ENCODE peak calls at places on chromosomes 6 and 20, in four cellular contexts. A is neural crest cell; M is endodermal cell; B is activated CD4-positive, CD25-positive, alpha-beta regulatory T cell. P is an unnamed sample.

GRCh38 chr20:64131406-64131805 is 24.0 kb upstream of the NPBWR2 start:
- DNase-seq in A (no peak), M (peak; percentile 51), B (no peak), P (no peak)

GRCh38 chr6:93784794-93785757 is 365.7 kb upstream of the EPHA7 start:
- DNase-seq in A (no peak), M (no peak), B (no peak), P (no peak)

GRCh38 chr6:160400426-160400825 is 52.2 kb downstream of the SLC22A3 start:
- DNase-seq in A (no peak), M (no peak), B (no peak), P (no peak)

GRCh38 chr6:38153946-38154345 is 334.4 kb downstream of the ZFAND3 start:
- DNase-seq in A (no peak), M (no peak), B (no peak), P (no peak)

GRCh38 chr6:62891065-62891647 is 320.1 kb upstream of the FKBP1C start:
- DNase-seq in A (no peak), M (no peak), B (no peak), P (no peak)

GRCh38 chr6:7143161-7143974 is 35.6 kb downstream of the RREB1 start:
- DNase-seq in A (peak; percentile 35), M (peak; percentile 59), B (no peak), P (no peak)

GRCh38 chr20:63592661-63593060 is 18.6 kb upstream of the HELZ2 start:
- DNase-seq in A (no peak), M (no peak), B (no peak), P (no peak)

GRCh38 chr6:137352859-137353258 is 133.7 kb upstream of the IFNGR1 start:
- DNase-seq in A (no peak), M (no peak), B (no peak), P (no peak)

GRCh38 chr20:5156670-5157448 is 30.1 kb downstream of the CDS2 start:
- DNase-seq in A (no peak), M (no peak), B (no peak), P (no peak)

GRCh38 chr20:46767127-46767761 is 57.8 kb downstream of the SLC2A10 start:
- DNase-seq in A (peak; percentile 16), M (peak; percentile 84), B (no peak), P (no peak)

GRCh38 chr20:33561981-33562601 is 72.2 kb downstream of the CBFA2T2 start:
- DNase-seq in A (no peak), M (peak; percentile 63), B (no peak), P (no peak)

GRCh38 chr20:36579996-36580545 is 6.7 kb downstream of the TGIF2 start:
- DNase-seq in A (no peak), M (no peak), B (no peak), P (no peak)

GRCh38 chr6:11509471-11509870 is 28.1 kb upstream of the TMEM170B start:
- DNase-seq in A (no peak), M (no peak), B (no peak), P (no peak)

GRCh38 chr20:20407891-20408805 is 40.2 kb downstream of the INSM1 start:
- DNase-seq in A (no peak), M (no peak), B (no peak), P (no peak)

GRCh38 chr20:60011512-60012507 is 53.6 kb downstream of the CDH26 start:
- DNase-seq in A (no peak), M (peak; percentile 24), B (no peak), P (no peak)

GRCh38 chr6:73983367-73983766 is 287.4 kb downstream of the CD109 start:
- DNase-seq in A (no peak), M (no peak), B (no peak), P (no peak)

GRCh38 chr6:88983532-88983931 is 20.1 kb upstream of the RNGTT start:
- DNase-seq in A (peak; percentile 14), M (peak; percentile 84), B (no peak), P (no peak)

GRCh38 chr20:15889073-15889923 is 684.0 kb downstream of the KIF16B start:
- DNase-seq in A (no peak), M (peak; percentile 56), B (no peak), P (no peak)

GRCh38 chr6:105882071-105882803 is 203.9 kb upstream of the PRDM1 start:
- DNase-seq in A (no peak), M (no peak), B (no peak), P (no peak)

GRCh38 chr6:2008383-2008976 is 236.9 kb downstream of the GMDS start:
- DNase-seq in A (no peak), M (no peak), B (no peak), P (no peak)

GRCh38 chr6:82737965-82738364 is 327.7 kb downstream of the UBE3D start:
- DNase-seq in A (no peak), M (no peak), B (no peak), P (no peak)

GRCh38 chr20:61185841-61186601 is 66.0 kb upstream of the CDH4 start:
- DNase-seq in A (no peak), M (no peak), B (no peak), P (peak; percentile 18)

GRCh38 chr6:119142637-119143036 is 64.2 kb upstream of the FAM184A start:
- DNase-seq in A (no peak), M (no peak), B (no peak), P (no peak)

GRCh38 chr6:134853111-134854055 is 96.5 kb downstream of the ALDH8A1 start:
- DNase-seq in A (no peak), M (no peak), B (no peak), P (no peak)

P was measured in GOT3.